ENCODE peak calls at places on chromosomes 5 and 9, in four cellular contexts. N is iPS DF 6.9, M is dorsolateral prefrontal cortex, O is foreskin keratinocyte. L is an unnamed sample.
A peak's percentile ranks its signal among the peaks of the same experiment; 100 is the strongest.

GRCh38 chr9:123373447-123373923 is 17.5 kb downstream of the CRB2 start:
- DNase-seq in N (no peak), M (no peak), O (no peak), L (peak; percentile 76)

GRCh38 chr5:176184608-176185132 is 53.6 kb upstream of the SIMC1 start:
- DNase-seq in N (no peak), M (no peak), O (no peak), L (no peak)

GRCh38 chr9:38022203-38022602 is 46.8 kb downstream of the SHB start:
- DNase-seq in N (no peak), M (no peak), O (no peak), L (no peak)

GRCh38 chr9:132018957-132019405 is 60.7 kb downstream of the MED27 start:
- DNase-seq in N (no peak), M (peak; percentile 59), O (no peak), L (no peak)

GRCh38 chr5:163938595-163938994 is 433.2 kb downstream of the MAT2B start:
- DNase-seq in N (no peak), M (no peak), O (no peak), L (peak; percentile 46)

GRCh38 chr5:151288180-151288579 is 15.4 kb downstream of the SLC36A3 start:
- DNase-seq in N (peak; percentile 18), M (no peak), O (peak; percentile 68), L (no peak)

GRCh38 chr5:80516826-80517225 is 28.9 kb downstream of the FAM151B start:
- DNase-seq in N (no peak), M (no peak), O (peak; percentile 91), L (no peak)

GRCh38 chr5:96752341-96753016 is 55.3 kb downstream of the ERAP1 start:
- DNase-seq in N (no peak), M (no peak), O (peak; percentile 13), L (no peak)

GRCh38 chr9:102113191-102113590 is 374.7 kb upstream of the GRIN3A start:
- DNase-seq in N (no peak), M (no peak), O (peak; percentile 26), L (no peak)
- H3K27ac ChIP-seq in N (no peak overlapping the region), M (no peak overlapping the region), O (no peak overlapping the region), L (no peak overlapping the region)

GRCh38 chr9:89467278-89467625 is 30.7 kb downstream of the SEMA4D start:
- DNase-seq in N (no peak), M (no peak), O (no peak), L (no peak)
- H3K27ac ChIP-seq in N (no peak overlapping the region), M (peak overlapping the region; percentile 99), O (no peak overlapping the region), L (no peak overlapping the region)

GRCh38 chr5:55921617-55922016 is 70.5 kb downstream of the IL31RA start:
- DNase-seq in N (no peak), M (no peak), O (no peak), L (no peak)
- H3K27ac ChIP-seq in N (no peak overlapping the region), M (no peak overlapping the region), O (no peak overlapping the region), L (no peak overlapping the region)

GRCh38 chr9:125126019-125126746 is 17.1 kb downstream of the SCAI start:
- DNase-seq in N (no peak), M (peak; percentile 92), O (peak; percentile 88), L (peak; percentile 90)
- H3K27ac ChIP-seq in N (no peak overlapping the region), M (peak overlapping the region; percentile 50), O (no peak overlapping the region), L (no peak overlapping the region)